ENCODE peak calls at places on chromosomes 7 and 10, in four cellular contexts. O is thyroid gland, S is right lobe of liver, Q is A549. F is an unnamed sample.
A peak's percentile ranks its signal among the peaks of the same experiment; 100 is the strongest.

GRCh38 chr7:17646181-17646956 is 293.9 kb downstream of the SNX13 start:
- DNase-seq in O (no peak), S (no peak), Q (no peak), F (no peak)

GRCh38 chr10:12960431-12960898 is 41.0 kb downstream of the CCDC3 start:
- DNase-seq in O (no peak), Q (no peak), S (peak; percentile 38), F (no peak)

GRCh38 chr7:140358771-140359095 is 39.6 kb downstream of the SLC37A3 start:
- DNase-seq in O (no peak), Q (no peak), S (no peak), F (no peak)

GRCh38 chr7:141354251-141354650 is 197.0 kb upstream of the AGK start:
- DNase-seq in Q (no peak), S (no peak), O (no peak), F (no peak)

GRCh38 chr10:133274751-133275682 is 1.7 kb downstream of the ADAM8 start:
- DNase-seq in O (no peak), Q (no peak), S (peak; percentile 52), F (no peak)

GRCh38 chr7:12911053-12911452 is 223.6 kb downstream of the ARL4A start:
- DNase-seq in S (no peak), O (no peak), Q (no peak), F (no peak)

GRCh38 chr10:5890519-5890878 is 456 bp downstream of the FBH1 start:
- DNase-seq in O (peak; percentile 6), Q (peak; percentile 40), S (no peak), F (peak; percentile 9)

GRCh38 chr7:151013728-151014497 is 10.4 kb downstream of the ATG9B start:
- DNase-seq in O (peak; percentile 26), S (peak; percentile 63), Q (no peak), F (no peak)

GRCh38 chr10:54843085-54843646 is 42.1 kb upstream of the PCDH15 start:
- DNase-seq in S (no peak), Q (no peak), O (peak; percentile 6), F (no peak)

GRCh38 chr10:102665904-102666509 is 21.7 kb downstream of the TRIM8 start:
- DNase-seq in S (no peak), Q (no peak), O (no peak), F (no peak)

GRCh38 chr10:12042409-12042796 is 206 bp downstream of the UPF2 start:
- DNase-seq in Q (peak; percentile 26), S (peak; percentile 62), O (peak; percentile 24), F (peak; percentile 13)

GRCh38 chr7:33604015-33604414 is 301.3 kb upstream of the BMPER start:
- DNase-seq in O (no peak), Q (no peak), S (no peak), F (no peak)

GRCh38 chr7:77651544-77652162 is 44.6 kb upstream of the RSBN1L start:
- DNase-seq in O (no peak), Q (peak; percentile 43), S (no peak), F (peak; percentile 11)

GRCh38 chr7:27071622-27072390 is 24.0 kb downstream of the HOXA1 start:
- DNase-seq in Q (no peak), O (no peak), S (no peak), F (no peak)

GRCh38 chr10:62096534-62096933 is 172.1 kb downstream of the RTKN2 start:
- DNase-seq in Q (no peak), S (no peak), O (no peak), F (no peak)

GRCh38 chr10:125217986-125218675 is 57.8 kb upstream of the CTBP2 start:
- DNase-seq in S (no peak), Q (no peak), O (no peak), F (no peak)

GRCh38 chr7:32500922-32501341 is 5.6 kb downstream of the AVL9 start:
- DNase-seq in O (no peak), Q (no peak), S (no peak), F (no peak)

GRCh38 chr7:42156957-42157721 is 79.9 kb downstream of the GLI3 start:
- DNase-seq in S (no peak), Q (no peak), O (peak; percentile 20), F (no peak)

GRCh38 chr10:5528989-5529701 is 4.4 kb downstream of the CALML3 start:
- DNase-seq in Q (no peak), S (no peak), O (no peak), F (no peak)

GRCh38 chr10:114724295-114724694 is 66.2 kb upstream of the ABLIM1 start:
- DNase-seq in O (no peak), Q (no peak), S (peak; percentile 26), F (no peak)

GRCh38 chr10:75236178-75236825 is 545 bp upstream of the COMTD1 start:
- DNase-seq in O (no peak), Q (no peak), S (no peak), F (no peak)

GRCh38 chr10:109922976-109923921 is at the start of gene XPNPEP1:
- DNase-seq in O (peak; percentile 91), Q (peak; percentile 69), S (peak; percentile 93), F (peak; percentile 85)

GRCh38 chr10:124669824-124670654 is 74.1 kb downstream of the FAM53B start:
- DNase-seq in S (no peak), Q (no peak), O (peak; percentile 49), F (no peak)

GRCh38 chr10:125049216-125049903 is 107.4 kb downstream of the ZRANB1 start:
- DNase-seq in S (no peak), O (peak; percentile 46), Q (no peak), F (no peak)

GRCh38 chr10:44926771-44927751 is 15.9 kb downstream of the TMEM72 start:
- DNase-seq in Q (no peak), S (peak; percentile 56), O (peak; percentile 87), F (no peak)

GRCh38 chr10:14839305-14839695 is 1.2 kb downstream of the HSPA14 start:
- DNase-seq in Q (no peak), S (no peak), O (no peak), F (no peak)

GRCh38 chr10:115417585-115418265 is 324.6 kb downstream of the ATRNL1 start:
- DNase-seq in Q (peak; percentile 10), O (no peak), S (no peak), F (peak; percentile 64)

GRCh38 chr7:141586878-141587277 is 35.7 kb downstream of the AGK start:
- DNase-seq in S (no peak), Q (no peak), O (no peak), F (no peak)

GRCh38 chr10:89302628-89303027 is 782 bp downstream of the IFIT2 start:
- DNase-seq in O (no peak), Q (no peak), S (no peak), F (no peak)

GRCh38 chr10:5547934-5548660 is 23.3 kb downstream of the CALML3 start:
- DNase-seq in O (peak; percentile 79), S (no peak), Q (peak; percentile 49), F (no peak)

GRCh38 chr10:117616179-117616578 is 73.6 kb downstream of the EMX2 start:
- DNase-seq in S (no peak), Q (no peak), O (no peak), F (no peak)

GRCh38 chr7:133315332-133316040 is 62.6 kb downstream of the EXOC4 start:
- DNase-seq in O (no peak), S (no peak), Q (no peak), F (no peak)

GRCh38 chr10:121245799-121246198 is 352.4 kb downstream of the FGFR2 start:
- DNase-seq in S (no peak), Q (no peak), O (no peak), F (no peak)

GRCh38 chr7:4769753-4770152 is 5.7 kb upstream of the AP5Z1 start:
- DNase-seq in Q (no peak), O (peak; percentile 65), S (no peak), F (no peak)

DNA sequence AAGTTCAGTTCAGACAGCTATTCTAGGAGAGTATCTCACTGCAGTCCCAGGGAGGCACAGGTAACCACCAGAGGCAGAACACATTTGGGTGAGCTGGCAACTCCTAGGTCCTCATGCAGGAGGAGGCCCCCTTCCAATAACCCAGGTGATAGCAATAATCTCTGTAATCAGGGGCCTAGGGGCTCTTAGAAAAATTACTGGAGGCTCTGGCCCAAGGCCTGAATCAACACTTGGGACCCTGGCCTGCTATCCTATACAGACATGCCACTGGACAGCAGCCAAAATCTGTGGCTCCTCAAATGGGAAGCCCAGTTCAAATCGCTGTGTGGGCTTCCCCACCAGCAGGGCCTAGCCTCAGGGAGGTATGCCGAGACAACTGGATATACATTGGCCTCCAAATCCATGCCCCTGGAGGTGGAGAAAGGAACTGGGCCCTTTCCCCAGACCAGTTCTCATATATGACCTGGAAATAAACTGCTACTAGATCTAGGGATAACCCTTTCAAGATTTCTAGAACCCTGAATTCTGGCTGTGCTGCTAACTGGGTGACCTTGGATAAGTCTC is 1.6 kb downstream of the AVPI1 start:
- DNase-seq in S (peak; percentile 40), O (no peak), Q (peak; percentile 76), F (peak; percentile 26)
- H3K27ac ChIP-seq in S (peak overlapping the region; percentile 98), O (peak overlapping the region; percentile 46), Q (peak overlapping the region; percentile 85), F (no peak overlapping the region)

DNA sequence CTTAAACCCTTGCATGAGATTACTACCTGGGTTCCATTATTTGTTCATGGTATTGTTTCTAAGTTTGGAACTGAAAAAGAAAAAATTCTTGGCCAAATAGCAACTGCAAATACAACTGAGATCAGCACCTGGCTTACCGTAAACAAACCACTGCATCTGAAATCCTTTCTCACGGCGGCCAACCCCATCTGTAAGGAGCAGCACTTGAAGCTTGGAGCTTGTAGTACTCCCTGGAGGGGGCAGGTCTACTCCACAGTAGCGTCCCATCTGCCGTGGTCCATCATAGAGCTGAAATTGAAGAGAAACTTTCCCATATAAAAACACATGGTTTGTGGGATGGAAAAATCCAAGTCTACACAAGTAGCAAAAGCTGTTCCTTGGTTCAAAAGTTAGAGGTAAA is 109.9 kb downstream of the CUBN start:
- DNase-seq in S (no peak), Q (no peak), O (no peak), F (no peak)
- H3K4me3 ChIP-seq in S (no peak overlapping the region), Q (no peak overlapping the region), O (no peak overlapping the region), F (no peak overlapping the region)

DNA sequence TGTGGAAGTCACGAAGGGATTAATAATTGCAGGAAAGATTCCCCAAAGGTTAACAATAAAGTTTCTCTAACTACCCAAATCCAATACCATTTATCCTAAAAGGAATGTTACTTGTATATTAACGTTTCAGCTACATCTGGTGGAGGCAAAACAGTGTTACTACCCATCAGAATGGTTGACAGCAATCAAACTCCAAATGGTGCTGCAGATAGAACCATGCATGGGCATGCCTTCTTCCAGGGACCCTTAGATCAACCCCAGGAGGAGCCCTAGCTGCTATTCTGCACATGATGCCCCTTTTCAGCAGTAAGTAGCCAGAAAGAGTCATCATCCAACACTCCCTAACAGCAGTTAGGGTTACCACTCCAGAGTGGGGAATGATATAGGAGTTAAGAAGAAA is 336.3 kb downstream of the GRID1 start:
- DNase-seq in S (no peak), Q (no peak), O (no peak), F (no peak)
- H3K9me3 ChIP-seq in S (no peaks in the 10 kb centered on the region), Q (no peaks in the 10 kb centered on the region), O (no peaks in the 10 kb centered on the region), F (peaks cover 19% of the 10 kb centered on the region)

DNA sequence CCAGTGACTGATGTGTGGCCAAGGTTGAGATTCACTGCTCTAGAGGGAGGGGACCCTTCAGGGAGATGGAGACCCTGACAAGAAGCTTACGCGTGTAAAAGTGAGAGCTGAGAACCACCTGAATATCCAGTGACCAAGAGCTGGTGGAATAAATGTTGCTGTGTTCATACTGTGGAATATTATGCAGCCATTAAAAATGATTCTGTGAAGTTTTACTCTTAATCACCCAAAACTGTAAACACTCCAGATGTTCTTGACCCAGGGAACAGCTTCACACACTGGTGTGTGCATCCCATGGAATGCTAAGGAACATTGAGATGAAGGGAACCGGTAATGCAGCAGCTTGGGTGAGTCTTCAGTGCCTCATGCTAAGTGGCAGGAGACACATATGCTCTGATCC is 4.3 kb upstream of the POLM start:
- DNase-seq in O (no peak), Q (no peak), S (no peak), F (no peak)
- H3K27ac ChIP-seq in O (peak overlapping the region; percentile 3), Q (no peak overlapping the region), S (no peak overlapping the region), F (no peak overlapping the region)